ENCODE peak calls at places on chromosomes 12 and 14, in ten cellular contexts. H, J, W, S, O, K, L, C, G and T are unnamed samples.

GRCh38 chr14:69931960-69932359 is 52.7 kb downstream of the SMOC1 start:
- DNase-seq in J (no peak), S (no peak), L (no peak), W (no peak), O (no peak), C (no peak), K (no peak), H (no peak), G (no peak), T (no peak)

GRCh38 chr14:64303471-64303917 is 9.3 kb upstream of the ESR2 start:
- DNase-seq in O (no peak), W (no peak), H (peak), C (no peak), S (no peak), G (no peak), L (peak), K (no peak), J (peak), T (peak)

GRCh38 chr12:46400406-46400805 is 27.8 kb upstream of the SLC38A2 start:
- DNase-seq in C (no peak), O (no peak), S (no peak), L (no peak), W (no peak), H (no peak), K (no peak), J (no peak), G (no peak), T (no peak)

GRCh38 chr12:88624911-88625310 is 44.6 kb upstream of the KITLG start:
- DNase-seq in J (no peak), K (no peak), W (no peak), G (no peak), C (peak), O (no peak), L (no peak), H (no peak), S (no peak), T (no peak)

GRCh38 chr12:54051916-54052744 is 1.5 kb upstream of the HOXC4 start:
- DNase-seq in G (no peak), L (no peak), W (no peak), C (no peak), J (no peak), O (no peak), H (no peak), K (no peak), S (no peak), T (no peak)

GRCh38 chr14:93089501-93090269 is 26.0 kb downstream of the ITPK1 start:
- DNase-seq in C (no peak), K (no peak), W (no peak), O (no peak), L (no peak), H (peak), S (no peak), J (no peak), G (no peak), T (no peak)

GRCh38 chr14:68789798-68790655 is 2.8 kb downstream of the ZFP36L1 start:
- DNase-seq in O (peak), G (no peak), K (no peak), W (peak), L (no peak), H (no peak), S (no peak), C (no peak), J (no peak), T (no peak)

GRCh38 chr14:89572566-89573398 is 155.7 kb upstream of the FOXN3 start:
- DNase-seq in L (no peak), G (no peak), K (no peak), C (no peak), W (no peak), S (no peak), O (no peak), H (no peak), J (no peak), T (no peak)

GRCh38 chr14:75989134-75989533 is 3.6 kb downstream of the IFT43 start:
- DNase-seq in H (no peak), K (no peak), O (no peak), L (peak), W (no peak), C (peak), S (no peak), G (no peak), J (no peak), T (no peak)

GRCh38 chr14:105879867-105880561 is 353.6 kb downstream of the TMEM121 start:
- DNase-seq in W (peak), K (no peak), O (peak), G (no peak), C (no peak), J (no peak), S (no peak), L (no peak), H (peak), T (peak)

GRCh38 chr12:18462437-18462836 is 201.1 kb downstream of the PIK3C2G start:
- DNase-seq in K (no peak), L (peak), O (no peak), H (no peak), G (no peak), S (no peak), C (peak), W (no peak), J (no peak), T (no peak)

GRCh38 chr12:32801269-32802019 is 45.7 kb upstream of the YARS2 start:
- DNase-seq in C (no peak), L (no peak), O (no peak), H (no peak), W (no peak), K (no peak), S (no peak), J (no peak), G (no peak), T (no peak)

GRCh38 chr12:85834378-85834777 is 1.8 kb downstream of the RASSF9 start:
- DNase-seq in S (no peak), L (peak), K (no peak), C (no peak), O (no peak), J (no peak), H (no peak), W (no peak), G (no peak), T (no peak)

GRCh38 chr12:92096346-92097136 is 49.1 kb downstream of the BTG1 start:
- DNase-seq in O (no peak), J (no peak), W (no peak), L (no peak), C (peak), H (no peak), S (no peak), G (no peak), K (no peak), T (no peak)

GRCh38 chr14:71742491-71742890 is 189.7 kb upstream of the RGS6 start:
- DNase-seq in W (no peak), K (no peak), S (no peak), J (no peak), H (no peak), L (no peak), G (no peak), O (no peak), C (no peak), T (no peak)